ENCODE peak calls at places on chromosomes 5 and 9, in four cellular contexts. E is uterus, H is AG04450, P is mammary epithelial cell. G is an unnamed sample.

GRCh38 chr5:113806823-113807222 is 293.3 kb downstream of the YTHDC2 start:
- DNase-seq in P (peak), H (no peak), E (peak), G (peak)

GRCh38 chr9:120383999-120384924 is 195.7 kb downstream of the CDK5RAP2 start:
- DNase-seq in E (no peak), H (peak), P (no peak), G (no peak)

GRCh38 chr5:112419596-112420110 is 576 bp upstream of the EPB41L4A start:
- DNase-seq in P (peak), H (no peak), E (peak), G (peak)

GRCh38 chr5:154653418-154653763 is 101.8 kb upstream of the LARP1 start:
- DNase-seq in P (no peak), H (no peak), E (no peak), G (no peak)

GRCh38 chr5:91302335-91302734 is 80.8 kb downstream of the ARRDC3 start:
- DNase-seq in H (no peak), P (no peak), E (no peak), G (no peak)

GRCh38 chr5:76291305-76292077 is 111.6 kb upstream of the IQGAP2 start:
- DNase-seq in H (no peak), P (no peak), E (no peak), G (no peak)

GRCh38 chr5:179345429-179346321 is at the start of gene ADAMTS2:
- DNase-seq in H (no peak), E (peak), P (no peak), G (peak)

GRCh38 chr5:26386532-26386931 is 651.9 kb downstream of the CDH9 start:
- DNase-seq in H (no peak), P (no peak), E (no peak), G (no peak)

GRCh38 chr5:66814146-66814991 is 218.2 kb downstream of the MAST4 start:
- DNase-seq in E (peak), H (no peak), P (peak), G (peak)

GRCh38 chr5:108143581-108143980 is 238.3 kb downstream of the FBXL17 start:
- DNase-seq in H (no peak), P (peak), E (no peak), G (no peak)

GRCh38 chr5:153658151-153658550 is 167.7 kb downstream of the GRIA1 start:
- DNase-seq in H (no peak), E (no peak), P (no peak), G (no peak)

GRCh38 chr5:31410089-31410488 is 121.8 kb downstream of the DROSHA start:
- DNase-seq in P (no peak), H (no peak), E (no peak), G (no peak)

GRCh38 chr5:116492776-116493175 is 81.8 kb downstream of the SEMA6A start:
- DNase-seq in H (no peak), E (no peak), P (peak), G (no peak)

GRCh38 chr9:20564650-20565049 is 57.6 kb downstream of the MLLT3 start:
- DNase-seq in P (no peak), H (no peak), E (no peak), G (no peak)

DNA sequence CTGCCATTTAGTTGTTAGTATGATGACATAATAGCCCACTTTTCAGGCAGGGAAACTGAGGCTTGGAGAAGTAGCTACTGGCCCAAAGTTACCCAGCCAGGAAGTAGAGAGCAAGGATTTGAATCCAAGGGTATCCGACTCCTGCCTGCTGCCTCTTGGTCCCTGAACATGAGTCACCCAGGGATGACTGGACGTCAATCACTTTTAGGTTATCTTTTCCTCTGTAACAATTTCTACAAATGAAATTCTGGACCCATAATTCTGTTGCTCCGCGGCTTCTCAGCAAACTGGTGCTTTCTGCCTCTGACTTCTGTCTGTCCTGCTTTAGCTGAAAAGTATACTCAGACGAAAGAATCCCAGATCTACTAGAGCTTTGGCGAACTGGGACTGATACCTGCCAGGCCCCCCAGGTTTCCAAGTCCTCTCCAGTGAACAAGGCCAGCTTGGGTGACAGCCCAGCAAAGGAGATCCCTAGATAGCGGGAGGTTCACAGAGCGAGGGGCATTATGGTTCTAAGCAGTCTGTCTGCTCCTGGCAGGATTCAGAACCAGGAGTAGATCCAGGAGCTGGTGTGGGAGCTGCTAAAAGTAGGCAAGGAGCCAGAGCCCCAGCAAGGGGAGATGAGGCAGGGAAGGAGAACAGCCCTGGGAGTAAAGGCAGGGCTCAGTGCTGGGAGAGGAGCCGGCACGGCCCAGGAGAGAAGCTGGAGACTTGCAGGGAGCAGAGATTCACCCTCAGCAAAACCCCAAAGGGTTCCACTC is 20.6 kb downstream of the OLFML2A start:
- DNase-seq in P (no peak), H (no peak), E (peak), G (no peak)
- H3K27ac ChIP-seq in P (no peak), H (no peak), E (peak), G (peak)

DNA sequence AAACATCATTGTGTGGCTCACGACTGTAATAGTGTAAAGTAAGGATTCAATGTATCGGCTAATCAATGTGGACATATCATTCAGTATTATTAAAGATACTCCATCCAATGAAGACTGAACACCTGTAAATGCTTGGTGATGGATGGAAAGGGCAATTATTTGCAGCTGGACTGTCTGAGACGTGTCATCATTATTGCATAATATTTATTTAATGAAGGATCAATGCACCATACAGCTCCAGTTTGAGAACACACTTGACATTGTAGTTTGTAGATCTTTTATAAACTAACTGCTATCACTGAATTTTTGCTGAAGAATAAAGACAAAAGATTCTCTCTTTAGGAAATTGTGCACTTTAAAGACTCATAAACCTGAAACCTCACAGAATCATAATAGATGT is 117.6 kb upstream of the CCDC152 start:
- DNase-seq in P (no peak), E (no peak), H (no peak), G (no peak)
- H3K4me3 ChIP-seq in P (no peak), E (no peak), H (no peak), G (no peak)

GRCh38 chr9:116569111-116569510 is 118.0 kb upstream of the TRIM32 start:
- DNase-seq in E (no peak), H (no peak), P (no peak), G (no peak)

GRCh38 chr9:116576386-116576785 is 110.7 kb upstream of the TRIM32 start:
- DNase-seq in E (no peak), P (no peak), H (no peak), G (no peak)

GRCh38 chr9:116572095-116572748 is 114.9 kb upstream of the TRIM32 start:
- DNase-seq in P (peak), H (peak), E (peak), G (peak)

GRCh38 chr9:116574027-116574679 is 113.0 kb upstream of the TRIM32 start:
- DNase-seq in H (no peak), E (no peak), P (no peak), G (no peak)
- H3K27ac ChIP-seq in H (no peak), E (no peak), P (no peak), G (no peak)

GRCh38 chr5:93596676-93597441 is 13.8 kb downstream of the NR2F1 start:
- DNase-seq in E (no peak), H (no peak), P (peak), G (no peak)
- H3K4me3 ChIP-seq in E (no peak), H (no peak), P (no peak), G (no peak)

GRCh38 chr5:68331202-68332108 is 115.9 kb downstream of the PIK3R1 start:
- DNase-seq in H (peak), P (peak), E (no peak), G (no peak)
- H3K27ac ChIP-seq in H (no peak), P (no peak), E (peak), G (no peak)

GRCh38 chr5:23507278-23507685 is at the start of gene PRDM9:
- DNase-seq in P (no peak), E (peak), H (no peak), G (no peak)
- H3K4me3 ChIP-seq in P (no peak), E (no peak), H (no peak), G (no peak)

DNA sequence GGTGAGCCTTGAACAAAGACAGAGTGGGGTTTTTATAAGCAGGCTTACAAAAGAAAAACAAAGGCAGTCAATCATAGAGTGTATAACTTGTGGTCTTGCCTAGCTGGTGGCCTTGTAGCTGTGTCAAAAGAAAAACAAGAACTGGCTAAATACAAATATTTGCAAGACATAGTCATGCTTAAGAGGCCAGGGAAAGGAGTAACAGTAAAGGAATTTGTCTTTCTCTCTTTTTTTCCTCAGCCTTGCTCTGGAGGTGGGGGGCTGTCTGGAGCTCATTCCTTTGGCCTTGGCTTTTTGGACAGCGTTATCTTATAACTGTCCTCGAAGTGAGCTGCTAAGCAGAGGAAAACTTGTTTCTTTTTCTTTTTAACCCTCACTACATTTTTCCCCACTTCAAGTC is 14.1 kb downstream of the CEL start:
- DNase-seq in P (peak), E (no peak), H (peak), G (no peak)
- H3K27ac ChIP-seq in P (no peak), E (no peak), H (no peak), G (no peak)

GRCh38 chr5:95862636-95863382 is 40.3 kb upstream of the GLRX start:
- DNase-seq in H (no peak), E (no peak), P (no peak), G (no peak)

GRCh38 chr5:95863383-95863757 is 40.8 kb upstream of the GLRX start:
- DNase-seq in P (no peak), H (no peak), E (peak), G (peak)

GRCh38 chr5:95861221-95861857 is 38.8 kb upstream of the GLRX start:
- DNase-seq in P (peak), E (peak), H (peak), G (peak)

GRCh38 chr5:95864456-95864855 is 41.9 kb upstream of the GLRX start:
- DNase-seq in E (no peak), H (no peak), P (no peak), G (no peak)

DNA sequence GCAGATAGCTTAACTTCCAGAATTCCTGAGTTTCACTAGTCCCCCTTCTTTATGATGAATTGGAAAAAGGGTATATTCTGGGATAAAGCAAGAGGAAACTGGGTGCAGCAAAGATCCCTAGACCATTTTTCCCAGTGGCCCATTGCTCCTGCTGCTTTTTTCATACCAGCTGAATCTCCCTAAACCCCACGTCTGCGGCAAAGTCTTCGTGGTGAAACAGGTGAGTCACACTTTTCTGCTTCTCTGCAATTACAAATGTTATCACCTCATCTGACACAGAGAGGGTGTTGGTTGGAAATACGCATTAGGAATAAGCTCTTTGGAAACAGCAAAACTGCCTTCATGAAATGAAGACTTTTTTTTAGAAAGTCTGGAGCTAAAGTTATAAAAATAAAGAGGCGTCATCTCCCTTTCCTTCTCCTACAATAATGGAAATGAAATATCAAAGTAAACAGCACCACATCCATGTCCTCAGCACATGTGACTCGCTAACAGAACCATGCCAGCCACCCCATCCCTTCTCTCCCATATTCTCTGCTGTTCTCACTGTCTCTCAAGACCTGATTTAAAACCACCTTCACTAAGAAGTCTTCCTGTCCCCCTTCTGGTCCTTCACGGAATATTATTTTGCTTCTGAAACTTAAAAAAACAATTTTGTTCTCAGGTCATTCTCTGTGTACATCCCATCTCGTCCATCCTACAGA is 39.5 kb upstream of the GLRX start:
- DNase-seq in H (no peak), P (peak), E (no peak), G (no peak)
- H3K4me3 ChIP-seq in H (no peak), P (no peak), E (no peak), G (no peak)